ENCODE peak calls at places on chromosomes 1 and 21, in six cellular contexts. M is GDM1; J is CD8-positive, alpha-beta memory T cell; Y is HFFc6; G is SJSA1; A is NCI-H1417 treated with DMSO at 0.1 percent for 48 hours. B is an unnamed sample.

GRCh38 chr1:40897499-40897898 is 35.3 kb upstream of the CITED4 start:
- DNase-seq in M (no peak), G (peak), A (no peak), J (no peak), Y (peak), B (peak)

GRCh38 chr1:3578906-3579305 is 32.4 kb downstream of the MEGF6 start:
- DNase-seq in G (no peak), A (no peak), M (no peak), Y (no peak), J (no peak), B (no peak)

GRCh38 chr1:17233675-17234074 is 15.2 kb upstream of the PADI3 start:
- DNase-seq in M (no peak), G (peak), J (no peak), A (no peak), Y (peak), B (peak)

GRCh38 chr1:9008236-9008635 is 18.0 kb downstream of the SLC2A7 start:
- DNase-seq in M (no peak), J (no peak), A (no peak), G (no peak), Y (no peak), B (no peak)

GRCh38 chr1:102595106-102595505 is 513.2 kb downstream of the COL11A1 start:
- DNase-seq in A (no peak), J (no peak), G (no peak), M (no peak), Y (no peak), B (peak)

GRCh38 chr1:78009836-78010235 is 5.1 kb downstream of the DNAJB4 start:
- DNase-seq in M (no peak), Y (no peak), J (no peak), G (no peak), A (no peak), B (no peak)

GRCh38 chr21:39251326-39251725 is 62.1 kb downstream of the BRWD1 start:
- DNase-seq in M (no peak), J (no peak), G (no peak), Y (no peak), A (no peak), B (no peak)

GRCh38 chr1:54069792-54070548 is 16.6 kb downstream of the TCEANC2 start:
- DNase-seq in M (peak), Y (peak), J (no peak), G (peak), A (peak), B (peak)

GRCh38 chr1:15201849-15202551 is 45.0 kb upstream of the FHAD1 start:
- DNase-seq in A (no peak), M (no peak), Y (no peak), J (no peak), G (no peak), B (peak)

GRCh38 chr21:34817821-34818662 is 149.2 kb downstream of the CLIC6 start:
- DNase-seq in G (no peak), M (no peak), Y (no peak), J (no peak), A (no peak), B (no peak)

GRCh38 chr1:183901748-183902341 is 96.9 kb downstream of the RGL1 start:
- DNase-seq in G (no peak), A (no peak), Y (no peak), M (peak), J (no peak), B (no peak)

GRCh38 chr1:155761746-155762400 is 73.0 kb downstream of the DAP3 start:
- DNase-seq in J (no peak), M (no peak), A (no peak), G (no peak), Y (no peak), B (no peak)

GRCh38 chr1:226668173-226668560 is 70.9 kb downstream of the ITPKB start:
- DNase-seq in M (no peak), G (no peak), A (no peak), Y (no peak), J (no peak), B (no peak)